ENCODE peak calls at places on chromosomes 4 and X, in ten cellular contexts. One of them, this sample, is unnamed.

GRCh38 chr4:59881632-59882031 is 1318.5 kb upstream of the ADGRL3 start:
- DNase-seq in NCI-H2029 treated with DMSO at 0.1 percent for 48 hours: no peak
- DNase-seq in BJ: no peak
- DNase-seq in neural progenitor cell: no peak
- DNase-seq in AG08395: no peak
- DNase-seq in nucleus accumbens: no peak
- DNase-seq in AG10803: no peak
- DNase-seq in left kidney: no peak
- DNase-seq in activated naive CD4-positive, alpha-beta T cell treated with anti-CD3 and anti-CD28 coated beads for 36 hours: no peak
- DNase-seq in iPS-NIHi11: no peak
- DNase-seq in this sample: no peak

GRCh38 chrX:154603438-154604430 is 15.3 kb downstream of the CTAG1B start:
- DNase-seq in NCI-H2029 treated with DMSO at 0.1 percent for 48 hours: peak
- DNase-seq in activated naive CD4-positive, alpha-beta T cell treated with anti-CD3 and anti-CD28 coated beads for 36 hours: no peak
- DNase-seq in nucleus accumbens: no peak
- DNase-seq in neural progenitor cell: no peak
- DNase-seq in iPS-NIHi11: no peak
- DNase-seq in AG10803: peak
- DNase-seq in AG08395: peak
- DNase-seq in BJ: no peak
- DNase-seq in left kidney: no peak
- DNase-seq in this sample: no peak

GRCh38 chr4:177391953-177392352 is 50.3 kb downstream of the AGA start:
- DNase-seq in BJ: no peak
- DNase-seq in AG10803: no peak
- DNase-seq in AG08395: no peak
- DNase-seq in nucleus accumbens: no peak
- DNase-seq in neural progenitor cell: no peak
- DNase-seq in NCI-H2029 treated with DMSO at 0.1 percent for 48 hours: no peak
- DNase-seq in activated naive CD4-positive, alpha-beta T cell treated with anti-CD3 and anti-CD28 coated beads for 36 hours: no peak
- DNase-seq in left kidney: no peak
- DNase-seq in iPS-NIHi11: no peak
- DNase-seq in this sample: no peak

GRCh38 chr4:10716163-10716562 is 31.6 kb upstream of the CLNK start:
- DNase-seq in activated naive CD4-positive, alpha-beta T cell treated with anti-CD3 and anti-CD28 coated beads for 36 hours: no peak
- DNase-seq in AG10803: no peak
- DNase-seq in AG08395: no peak
- DNase-seq in iPS-NIHi11: no peak
- DNase-seq in NCI-H2029 treated with DMSO at 0.1 percent for 48 hours: no peak
- DNase-seq in BJ: no peak
- DNase-seq in left kidney: no peak
- DNase-seq in nucleus accumbens: no peak
- DNase-seq in neural progenitor cell: no peak
- DNase-seq in this sample: no peak

GRCh38 chr4:25863347-25863784 is 578 bp upstream of the SEL1L3 start:
- DNase-seq in BJ: no peak
- DNase-seq in AG10803: no peak
- DNase-seq in iPS-NIHi11: peak
- DNase-seq in activated naive CD4-positive, alpha-beta T cell treated with anti-CD3 and anti-CD28 coated beads for 36 hours: peak
- DNase-seq in left kidney: peak
- DNase-seq in neural progenitor cell: peak
- DNase-seq in nucleus accumbens: no peak
- DNase-seq in NCI-H2029 treated with DMSO at 0.1 percent for 48 hours: no peak
- DNase-seq in AG08395: no peak
- DNase-seq in this sample: no peak

GRCh38 chr4:89158884-89159503 is 47.7 kb downstream of the TIGD2 start:
- DNase-seq in NCI-H2029 treated with DMSO at 0.1 percent for 48 hours: peak
- DNase-seq in iPS-NIHi11: peak
- DNase-seq in AG10803: peak
- DNase-seq in left kidney: peak
- DNase-seq in activated naive CD4-positive, alpha-beta T cell treated with anti-CD3 and anti-CD28 coated beads for 36 hours: no peak
- DNase-seq in nucleus accumbens: no peak
- DNase-seq in AG08395: peak
- DNase-seq in neural progenitor cell: peak
- DNase-seq in BJ: peak
- DNase-seq in this sample: no peak

GRCh38 chr4:72468904-72469502 is 100.0 kb downstream of the ADAMTS3 start:
- DNase-seq in left kidney: peak
- DNase-seq in neural progenitor cell: peak
- DNase-seq in nucleus accumbens: no peak
- DNase-seq in AG10803: peak
- DNase-seq in activated naive CD4-positive, alpha-beta T cell treated with anti-CD3 and anti-CD28 coated beads for 36 hours: no peak
- DNase-seq in BJ: no peak
- DNase-seq in NCI-H2029 treated with DMSO at 0.1 percent for 48 hours: no peak
- DNase-seq in iPS-NIHi11: peak
- DNase-seq in AG08395: peak
- DNase-seq in this sample: no peak

GRCh38 chr4:79232555-79232954 is 93.3 kb downstream of the NAA11 start:
- DNase-seq in left kidney: peak
- DNase-seq in AG10803: no peak
- DNase-seq in BJ: no peak
- DNase-seq in neural progenitor cell: no peak
- DNase-seq in AG08395: no peak
- DNase-seq in nucleus accumbens: no peak
- DNase-seq in NCI-H2029 treated with DMSO at 0.1 percent for 48 hours: no peak
- DNase-seq in iPS-NIHi11: no peak
- DNase-seq in activated naive CD4-positive, alpha-beta T cell treated with anti-CD3 and anti-CD28 coated beads for 36 hours: no peak
- DNase-seq in this sample: no peak

GRCh38 chrX:24925430-24925829 is 90.3 kb downstream of the ARX start:
- DNase-seq in BJ: no peak
- DNase-seq in neural progenitor cell: no peak
- DNase-seq in AG08395: no peak
- DNase-seq in iPS-NIHi11: no peak
- DNase-seq in NCI-H2029 treated with DMSO at 0.1 percent for 48 hours: no peak
- DNase-seq in nucleus accumbens: no peak
- DNase-seq in left kidney: no peak
- DNase-seq in AG10803: no peak
- DNase-seq in activated naive CD4-positive, alpha-beta T cell treated with anti-CD3 and anti-CD28 coated beads for 36 hours: no peak
- DNase-seq in this sample: no peak

GRCh38 chrX:68659385-68659784 is 11.9 kb downstream of the STARD8 start:
- DNase-seq in BJ: no peak
- DNase-seq in AG08395: no peak
- DNase-seq in neural progenitor cell: no peak
- DNase-seq in NCI-H2029 treated with DMSO at 0.1 percent for 48 hours: no peak
- DNase-seq in left kidney: no peak
- DNase-seq in nucleus accumbens: no peak
- DNase-seq in AG10803: no peak
- DNase-seq in activated naive CD4-positive, alpha-beta T cell treated with anti-CD3 and anti-CD28 coated beads for 36 hours: no peak
- DNase-seq in iPS-NIHi11: peak
- DNase-seq in this sample: no peak

GRCh38 chrX:119870626-119871131 is 854 bp downstream of the RNF113A start:
- DNase-seq in left kidney: peak
- DNase-seq in NCI-H2029 treated with DMSO at 0.1 percent for 48 hours: no peak
- DNase-seq in AG08395: peak
- DNase-seq in activated naive CD4-positive, alpha-beta T cell treated with anti-CD3 and anti-CD28 coated beads for 36 hours: peak
- DNase-seq in BJ: no peak
- DNase-seq in iPS-NIHi11: no peak
- DNase-seq in neural progenitor cell: peak
- DNase-seq in AG10803: peak
- DNase-seq in nucleus accumbens: no peak
- DNase-seq in this sample: no peak

GRCh38 chr4:183602444-183603102 is 56.4 kb downstream of the RWDD4 start:
- DNase-seq in AG10803: peak
- DNase-seq in NCI-H2029 treated with DMSO at 0.1 percent for 48 hours: no peak
- DNase-seq in nucleus accumbens: no peak
- DNase-seq in iPS-NIHi11: no peak
- DNase-seq in activated naive CD4-positive, alpha-beta T cell treated with anti-CD3 and anti-CD28 coated beads for 36 hours: no peak
- DNase-seq in left kidney: peak
- DNase-seq in AG08395: peak
- DNase-seq in neural progenitor cell: no peak
- DNase-seq in BJ: no peak
- DNase-seq in this sample: no peak

GRCh38 chrX:73577368-73577767 is 14.4 kb downstream of the CHIC1 start:
- DNase-seq in left kidney: peak
- DNase-seq in AG08395: peak
- DNase-seq in AG10803: peak
- DNase-seq in activated naive CD4-positive, alpha-beta T cell treated with anti-CD3 and anti-CD28 coated beads for 36 hours: no peak
- DNase-seq in nucleus accumbens: no peak
- DNase-seq in NCI-H2029 treated with DMSO at 0.1 percent for 48 hours: no peak
- DNase-seq in iPS-NIHi11: peak
- DNase-seq in neural progenitor cell: peak
- DNase-seq in BJ: peak
- DNase-seq in this sample: no peak

GRCh38 chr4:156362581-156362980 is 408.9 kb upstream of the CTSO start:
- DNase-seq in BJ: peak
- DNase-seq in left kidney: no peak
- DNase-seq in iPS-NIHi11: no peak
- DNase-seq in nucleus accumbens: no peak
- DNase-seq in NCI-H2029 treated with DMSO at 0.1 percent for 48 hours: no peak
- DNase-seq in AG08395: peak
- DNase-seq in neural progenitor cell: no peak
- DNase-seq in activated naive CD4-positive, alpha-beta T cell treated with anti-CD3 and anti-CD28 coated beads for 36 hours: no peak
- DNase-seq in AG10803: peak
- DNase-seq in this sample: no peak

GRCh38 chr4:158229768-158230167 is 19.5 kb downstream of the TMEM144 start:
- DNase-seq in NCI-H2029 treated with DMSO at 0.1 percent for 48 hours: no peak
- DNase-seq in AG10803: no peak
- DNase-seq in left kidney: no peak
- DNase-seq in BJ: no peak
- DNase-seq in iPS-NIHi11: no peak
- DNase-seq in neural progenitor cell: peak
- DNase-seq in activated naive CD4-positive, alpha-beta T cell treated with anti-CD3 and anti-CD28 coated beads for 36 hours: no peak
- DNase-seq in AG08395: no peak
- DNase-seq in nucleus accumbens: peak
- DNase-seq in this sample: no peak

GRCh38 chrX:138858438-138858837 is 146.9 kb upstream of the FGF13 start:
- DNase-seq in left kidney: no peak
- DNase-seq in activated naive CD4-positive, alpha-beta T cell treated with anti-CD3 and anti-CD28 coated beads for 36 hours: no peak
- DNase-seq in AG08395: peak
- DNase-seq in nucleus accumbens: no peak
- DNase-seq in BJ: no peak
- DNase-seq in neural progenitor cell: no peak
- DNase-seq in NCI-H2029 treated with DMSO at 0.1 percent for 48 hours: no peak
- DNase-seq in AG10803: peak
- DNase-seq in iPS-NIHi11: no peak
- DNase-seq in this sample: no peak

GRCh38 chrX:56785442-56785841 is 56.4 kb downstream of the NBDY start:
- DNase-seq in NCI-H2029 treated with DMSO at 0.1 percent for 48 hours: no peak
- DNase-seq in nucleus accumbens: no peak
- DNase-seq in neural progenitor cell: no peak
- DNase-seq in AG10803: no peak
- DNase-seq in BJ: no peak
- DNase-seq in iPS-NIHi11: no peak
- DNase-seq in left kidney: no peak
- DNase-seq in AG08395: no peak
- DNase-seq in activated naive CD4-positive, alpha-beta T cell treated with anti-CD3 and anti-CD28 coated beads for 36 hours: no peak
- DNase-seq in this sample: no peak

GRCh38 chr4:83328486-83328885 is 6.2 kb downstream of the HPSE start:
- DNase-seq in AG10803: no peak
- DNase-seq in AG08395: no peak
- DNase-seq in iPS-NIHi11: peak
- DNase-seq in left kidney: no peak
- DNase-seq in NCI-H2029 treated with DMSO at 0.1 percent for 48 hours: no peak
- DNase-seq in nucleus accumbens: no peak
- DNase-seq in activated naive CD4-positive, alpha-beta T cell treated with anti-CD3 and anti-CD28 coated beads for 36 hours: no peak
- DNase-seq in BJ: no peak
- DNase-seq in neural progenitor cell: peak
- DNase-seq in this sample: no peak

This sample was measured in SIG-M5.